ENCODE peak calls at places on chromosomes 12 and 14, in four cellular contexts. One of them, this sample, is unnamed.

GRCh38 chr12:68483592-68484373 is 126.9 kb upstream of the RAP1B start:
- DNase-seq in mammary epithelial cell: peak; percentile 36
- DNase-seq in OCI-LY7: no peak
- DNase-seq in epithelial cell of esophagus: peak; percentile 71
- DNase-seq in this sample: peak; percentile 6

GRCh38 chr12:24803406-24804245 is 145.3 kb downstream of the BCAT1 start:
- DNase-seq in mammary epithelial cell: no peak
- DNase-seq in OCI-LY7: no peak
- DNase-seq in epithelial cell of esophagus: no peak
- DNase-seq in this sample: no peak

GRCh38 chr14:101062065-101062450 is 158.5 kb upstream of the RTL1 start:
- DNase-seq in mammary epithelial cell: no peak
- DNase-seq in OCI-LY7: no peak
- DNase-seq in epithelial cell of esophagus: no peak
- DNase-seq in this sample: no peak

GRCh38 chr12:115323223-115323905 is 639.4 kb upstream of the TBX3 start:
- DNase-seq in mammary epithelial cell: peak; percentile 80
- DNase-seq in OCI-LY7: no peak
- DNase-seq in epithelial cell of esophagus: peak; percentile 90
- DNase-seq in this sample: peak; percentile 61

GRCh38 chr12:65868878-65869277 is 44.6 kb downstream of the HMGA2 start:
- DNase-seq in mammary epithelial cell: no peak
- DNase-seq in OCI-LY7: no peak
- DNase-seq in epithelial cell of esophagus: no peak
- DNase-seq in this sample: no peak

GRCh38 chr12:122064780-122065588 is 13.6 kb upstream of the MLXIP start:
- DNase-seq in mammary epithelial cell: no peak
- DNase-seq in OCI-LY7: no peak
- DNase-seq in epithelial cell of esophagus: peak; percentile 72
- DNase-seq in this sample: peak; percentile 56

GRCh38 chr14:68824517-68825347 is 31.9 kb upstream of the ZFP36L1 start:
- DNase-seq in mammary epithelial cell: no peak
- DNase-seq in OCI-LY7: peak; percentile 65
- DNase-seq in epithelial cell of esophagus: peak; percentile 75
- DNase-seq in this sample: peak; percentile 86

GRCh38 chr12:31106101-31106803 is 32.6 kb downstream of the DDX11 start:
- DNase-seq in mammary epithelial cell: no peak
- DNase-seq in OCI-LY7: no peak
- DNase-seq in epithelial cell of esophagus: no peak
- DNase-seq in this sample: no peak

GRCh38 chr12:82708507-82708906 is 21.8 kb downstream of the TMTC2 start:
- DNase-seq in mammary epithelial cell: no peak
- DNase-seq in OCI-LY7: no peak
- DNase-seq in epithelial cell of esophagus: no peak
- DNase-seq in this sample: no peak
- TF ChIP-seq CTCF in mammary epithelial cell: no peak
- TF ChIP-seq CTCF in OCI-LY7: no peak
- TF ChIP-seq CTCF in epithelial cell of esophagus: no peak
- TF ChIP-seq CTCF in this sample: no peak

GRCh38 chr14:89236846-89237245 is 180.2 kb downstream of the FOXN3 start:
- DNase-seq in mammary epithelial cell: no peak
- DNase-seq in OCI-LY7: no peak
- DNase-seq in epithelial cell of esophagus: no peak
- DNase-seq in this sample: no peak

GRCh38 chr14:89241934-89242670 is 174.9 kb downstream of the FOXN3 start:
- DNase-seq in mammary epithelial cell: no peak
- DNase-seq in OCI-LY7: no peak
- DNase-seq in epithelial cell of esophagus: no peak
- DNase-seq in this sample: no peak

GRCh38 chr14:89240414-89240813 is 176.6 kb downstream of the FOXN3 start:
- DNase-seq in mammary epithelial cell: peak; percentile 23
- DNase-seq in OCI-LY7: no peak
- DNase-seq in epithelial cell of esophagus: peak; percentile 29
- DNase-seq in this sample: no peak

GRCh38 chr14:89241265-89241664 is 175.8 kb downstream of the FOXN3 start:
- DNase-seq in mammary epithelial cell: no peak
- DNase-seq in OCI-LY7: no peak
- DNase-seq in epithelial cell of esophagus: no peak
- DNase-seq in this sample: no peak

GRCh38 chr14:89237923-89238529 is 179.0 kb downstream of the FOXN3 start:
- DNase-seq in mammary epithelial cell: peak; percentile 6
- DNase-seq in OCI-LY7: no peak
- DNase-seq in epithelial cell of esophagus: peak; percentile 26
- DNase-seq in this sample: peak; percentile 24
- TF ChIP-seq CTCF in mammary epithelial cell: no peak
- TF ChIP-seq CTCF in OCI-LY7: peak; percentile 30
- TF ChIP-seq CTCF in epithelial cell of esophagus: peak; percentile 52
- TF ChIP-seq CTCF in this sample: peak; percentile 33

DNA sequence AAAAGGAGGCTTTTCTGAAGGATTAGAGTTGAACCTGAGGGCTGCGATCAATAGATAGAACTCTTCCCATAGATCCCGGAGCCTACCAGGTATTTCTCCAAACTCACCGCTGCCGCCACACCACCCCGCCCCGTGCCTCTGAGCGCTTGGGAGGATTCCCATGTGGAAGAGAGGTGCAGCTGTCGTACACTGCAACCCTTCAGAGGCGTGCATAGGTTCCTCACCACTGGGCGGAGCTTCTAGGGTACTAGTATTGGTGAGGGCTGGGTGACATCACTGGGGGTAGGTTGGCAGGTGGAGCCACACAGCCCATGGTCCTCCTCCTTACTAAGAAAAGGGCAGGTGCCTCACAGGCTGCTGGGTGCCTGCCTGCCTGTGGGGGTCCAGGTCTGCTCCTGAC is 127.0 kb downstream of the TSPAN9 start:
- DNase-seq in mammary epithelial cell: no peak
- DNase-seq in OCI-LY7: no peak
- DNase-seq in epithelial cell of esophagus: peak; percentile 50
- DNase-seq in this sample: no peak
- TF ChIP-seq CTCF in mammary epithelial cell: no peak
- TF ChIP-seq CTCF in OCI-LY7: no peak
- TF ChIP-seq CTCF in epithelial cell of esophagus: peak; percentile 22
- TF ChIP-seq CTCF in this sample: no peak

GRCh38 chr12:112170376-112170775 is 45.0 kb downstream of the TRAFD1 start:
- DNase-seq in mammary epithelial cell: no peak
- DNase-seq in OCI-LY7: peak; percentile 26
- DNase-seq in epithelial cell of esophagus: no peak
- DNase-seq in this sample: peak; percentile 22
- TF ChIP-seq CTCF in mammary epithelial cell: no peak
- TF ChIP-seq CTCF in OCI-LY7: peak; percentile 74
- TF ChIP-seq CTCF in epithelial cell of esophagus: peak; percentile 43
- TF ChIP-seq CTCF in this sample: peak; percentile 19

DNA sequence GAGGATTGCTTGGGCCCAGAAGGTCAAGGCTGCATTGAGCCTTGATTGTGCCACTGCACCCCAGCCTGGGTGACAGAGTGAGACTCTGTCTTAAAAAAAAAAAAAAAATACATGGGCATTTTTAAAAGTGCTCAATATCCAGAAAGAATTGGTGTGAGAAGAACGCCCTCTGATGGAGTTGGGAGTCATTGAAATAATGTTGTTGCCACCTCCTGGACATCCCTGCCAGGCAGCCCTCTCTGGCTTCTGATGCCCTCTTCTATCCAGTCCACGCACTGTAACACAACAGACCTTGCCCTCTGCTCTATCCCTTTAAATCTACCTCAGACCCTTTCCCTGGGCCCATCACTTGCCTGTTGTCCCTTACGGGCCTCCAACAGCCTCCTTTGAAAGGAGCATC is 4.9 kb downstream of the PTGDR start:
- DNase-seq in mammary epithelial cell: peak; percentile 14
- DNase-seq in OCI-LY7: peak; percentile 45
- DNase-seq in epithelial cell of esophagus: peak; percentile 33
- DNase-seq in this sample: peak; percentile 67
- TF ChIP-seq CTCF in mammary epithelial cell: peak; percentile 27
- TF ChIP-seq CTCF in OCI-LY7: peak; percentile 65
- TF ChIP-seq CTCF in epithelial cell of esophagus: peak; percentile 44
- TF ChIP-seq CTCF in this sample: peak; percentile 41

GRCh38 chr14:104387000-104387384 is 192.6 kb upstream of the C14orf180 start:
- DNase-seq in mammary epithelial cell: no peak
- DNase-seq in OCI-LY7: no peak
- DNase-seq in epithelial cell of esophagus: no peak
- DNase-seq in this sample: no peak
- TF ChIP-seq CTCF in mammary epithelial cell: no peak
- TF ChIP-seq CTCF in OCI-LY7: no peak
- TF ChIP-seq CTCF in epithelial cell of esophagus: no peak
- TF ChIP-seq CTCF in this sample: no peak

DNA sequence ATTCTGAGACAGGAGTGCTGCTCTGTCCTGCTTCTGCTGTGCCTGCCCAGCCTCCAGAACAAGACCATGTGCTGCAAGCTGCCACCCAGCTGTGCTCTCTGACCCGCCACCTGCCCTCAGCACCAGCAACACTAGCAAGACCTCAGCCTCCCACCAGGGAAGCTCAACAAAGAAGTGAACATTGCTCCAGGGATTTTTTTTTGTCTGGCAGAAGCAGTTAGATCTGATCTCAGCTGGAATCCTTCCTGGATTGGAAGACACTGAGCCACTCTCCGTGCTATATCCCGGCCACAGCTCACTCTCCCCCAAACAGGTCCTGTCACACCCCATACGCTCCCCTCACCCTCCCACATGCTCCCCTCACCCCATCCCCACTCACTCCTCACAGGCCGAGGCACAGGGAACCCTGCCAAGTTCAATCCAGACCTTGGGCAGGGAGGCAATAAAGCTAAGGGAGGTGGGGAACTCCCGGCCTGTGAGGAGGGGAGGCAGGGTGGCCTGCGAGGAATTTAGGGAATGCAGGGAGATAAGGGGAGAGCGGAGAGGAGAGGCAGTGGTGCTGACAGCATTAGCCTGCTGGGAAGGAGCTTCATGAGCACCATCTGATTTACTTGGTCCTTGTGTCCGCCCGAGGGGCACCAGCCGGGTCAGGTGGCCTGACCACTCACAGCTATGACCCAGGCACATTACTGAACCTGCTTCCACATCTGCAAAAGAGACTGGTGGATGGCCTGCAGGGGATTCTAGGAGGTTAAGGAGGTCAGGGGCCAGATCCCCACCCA is 29.7 kb downstream of the CCDC85C start:
- DNase-seq in mammary epithelial cell: no peak
- DNase-seq in OCI-LY7: no peak
- DNase-seq in epithelial cell of esophagus: peak; percentile 15
- DNase-seq in this sample: no peak
- TF ChIP-seq CTCF in mammary epithelial cell: no peak
- TF ChIP-seq CTCF in OCI-LY7: no peak
- TF ChIP-seq CTCF in epithelial cell of esophagus: no peak
- TF ChIP-seq CTCF in this sample: no peak

GRCh38 chr12:74906224-74906623 is 303.4 kb downstream of the KCNC2 start:
- DNase-seq in mammary epithelial cell: no peak
- DNase-seq in OCI-LY7: peak; percentile 0
- DNase-seq in epithelial cell of esophagus: no peak
- DNase-seq in this sample: no peak
- TF ChIP-seq CTCF in mammary epithelial cell: peak; percentile 14
- TF ChIP-seq CTCF in OCI-LY7: peak; percentile 43
- TF ChIP-seq CTCF in epithelial cell of esophagus: peak; percentile 33
- TF ChIP-seq CTCF in this sample: no peak

GRCh38 chr12:130664252-130664651 is 51.8 kb downstream of the RIMBP2 start:
- DNase-seq in mammary epithelial cell: no peak
- DNase-seq in OCI-LY7: no peak
- DNase-seq in epithelial cell of esophagus: no peak
- DNase-seq in this sample: no peak

GRCh38 chr12:130664772-130665171 is 51.3 kb downstream of the RIMBP2 start:
- DNase-seq in mammary epithelial cell: no peak
- DNase-seq in OCI-LY7: no peak
- DNase-seq in epithelial cell of esophagus: no peak
- DNase-seq in this sample: no peak

GRCh38 chr12:130661059-130661458 is 55.0 kb downstream of the RIMBP2 start:
- DNase-seq in mammary epithelial cell: no peak
- DNase-seq in OCI-LY7: no peak
- DNase-seq in epithelial cell of esophagus: no peak
- DNase-seq in this sample: no peak

GRCh38 chr12:130663510-130663909 is 52.6 kb downstream of the RIMBP2 start:
- DNase-seq in mammary epithelial cell: no peak
- DNase-seq in OCI-LY7: no peak
- DNase-seq in epithelial cell of esophagus: no peak
- DNase-seq in this sample: no peak

DNA sequence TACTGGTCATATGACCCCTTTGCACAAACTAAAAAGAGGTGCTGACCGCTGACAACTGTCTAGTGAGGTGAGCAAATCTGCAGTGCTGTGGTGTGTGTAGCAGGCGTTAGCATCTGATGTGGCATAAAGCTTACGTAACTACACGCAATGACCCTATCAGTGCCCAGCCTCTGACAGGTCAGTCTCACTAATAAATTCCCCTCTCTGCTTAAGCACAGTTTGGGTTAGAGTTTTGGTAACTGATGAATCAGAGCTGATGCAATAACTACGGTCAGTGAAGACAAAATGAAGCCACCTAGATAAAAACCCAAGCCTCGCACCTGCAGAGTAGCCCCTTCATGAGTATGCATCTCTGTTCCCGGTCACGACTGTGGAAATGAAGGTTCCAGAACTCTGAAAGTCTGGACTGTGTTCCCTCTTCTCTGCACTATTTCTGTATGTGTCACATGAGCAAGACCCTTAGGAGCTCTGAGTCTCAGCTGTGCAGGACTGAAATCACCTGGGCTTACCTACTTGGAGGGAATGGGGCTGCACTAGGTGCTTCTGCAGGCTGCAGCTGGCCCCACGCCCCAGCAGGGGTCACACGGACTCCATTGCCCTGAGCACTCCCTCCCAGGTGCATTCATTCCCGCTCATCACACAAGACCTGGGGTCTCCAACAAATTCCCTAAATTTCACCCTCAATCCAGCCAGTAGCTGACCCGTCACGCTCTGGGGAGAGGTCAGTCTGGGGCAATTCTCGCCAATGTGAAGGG is 54.4 kb downstream of the RIMBP2 start:
- DNase-seq in mammary epithelial cell: no peak
- DNase-seq in OCI-LY7: no peak
- DNase-seq in epithelial cell of esophagus: no peak
- DNase-seq in this sample: no peak
- TF ChIP-seq CTCF in mammary epithelial cell: no peak
- TF ChIP-seq CTCF in OCI-LY7: peak; percentile 30
- TF ChIP-seq CTCF in epithelial cell of esophagus: no peak
- TF ChIP-seq CTCF in this sample: peak; percentile 19

DNA sequence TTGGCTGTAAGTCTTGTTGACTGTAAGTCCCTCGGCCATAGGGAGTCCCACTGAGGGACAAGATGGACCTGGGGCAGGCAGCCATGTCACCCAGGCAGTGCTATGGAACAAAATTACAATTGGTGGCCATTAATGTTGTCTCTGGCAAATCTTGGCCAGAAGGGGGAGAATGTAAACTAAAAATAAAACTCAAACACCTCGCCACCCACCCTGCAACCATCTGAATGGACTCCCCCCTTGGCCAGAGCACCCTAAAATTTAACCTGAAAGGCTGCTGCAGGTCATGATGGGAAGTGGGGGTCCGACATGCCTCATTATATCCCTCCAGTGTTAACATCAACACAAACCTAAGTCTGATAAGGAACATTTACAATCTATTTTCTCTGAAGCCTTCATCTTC is 8.2 kb downstream of the SLC22A17 start:
- DNase-seq in mammary epithelial cell: no peak
- DNase-seq in OCI-LY7: no peak
- DNase-seq in epithelial cell of esophagus: no peak
- DNase-seq in this sample: no peak
- TF ChIP-seq CTCF in mammary epithelial cell: no peak
- TF ChIP-seq CTCF in OCI-LY7: peak; percentile 22
- TF ChIP-seq CTCF in epithelial cell of esophagus: no peak
- TF ChIP-seq CTCF in this sample: no peak